ENCODE peak calls at places on chromosomes 11 and 22, in five cellular contexts. H is SJSA1, G is fibroblast of lung, M is K562, Q is brain microvascular endothelial cell. W is an unnamed sample.

GRCh38 chr22:25386538-25386884 is 167.1 kb downstream of the CRYBB2 start:
- DNase-seq in H (no peak), Q (no peak), G (no peak), M (no peak), W (no peak)

GRCh38 chr11:19398772-19399542 is 158.2 kb upstream of the E2F8 start:
- DNase-seq in M (no peak), G (peak; percentile 39), Q (peak; percentile 45), H (no peak), W (peak; percentile 74)

GRCh38 chr11:59556115-59556882 is 45.0 kb downstream of the OR4D9 start:
- DNase-seq in G (peak; percentile 88), M (peak; percentile 65), H (peak; percentile 95), Q (peak; percentile 84), W (no peak)

GRCh38 chr11:47587733-47588326 is 1.4 kb downstream of the FAM180B start:
- DNase-seq in Q (no peak), H (no peak), M (no peak), G (no peak), W (no peak)

GRCh38 chr11:58222730-58223129 is 6.0 kb downstream of the OR10Q1 start:
- DNase-seq in Q (no peak), M (no peak), H (no peak), G (no peak), W (no peak)

GRCh38 chr11:118912742-118913410 is 12.8 kb downstream of the BCL9L start:
- DNase-seq in M (no peak), H (peak; percentile 28), G (peak; percentile 31), Q (no peak), W (no peak)

GRCh38 chr11:72238040-72238450 is 5.9 kb downstream of the PHOX2A start:
- DNase-seq in G (peak; percentile 61), M (peak; percentile 84), Q (peak; percentile 52), H (no peak), W (no peak)

GRCh38 chr11:85602551-85603218 is 24.5 kb downstream of the DLG2 start:
- DNase-seq in H (no peak), G (no peak), Q (no peak), M (no peak), W (no peak)

GRCh38 chr11:66216911-66217310 is 51.5 kb upstream of the RAB1B start:
- DNase-seq in H (no peak), Q (no peak), G (no peak), M (no peak), W (no peak)

GRCh38 chr22:26617251-26618199 is at the start of gene CRYBB1:
- DNase-seq in Q (no peak), H (no peak), M (peak; percentile 54), G (no peak), W (peak; percentile 7)

GRCh38 chr22:23054531-23055257 is 15.6 kb upstream of the GNAZ start:
- DNase-seq in Q (no peak), M (no peak), H (no peak), G (no peak), W (no peak)

GRCh38 chr11:2769779-2770555 is 70.2 kb upstream of the KCNQ1OT1 start:
- DNase-seq in M (no peak), Q (no peak), G (no peak), H (no peak), W (no peak)

GRCh38 chr11:66749091-66749490 is 20.1 kb upstream of the SPTBN2 start:
- DNase-seq in Q (no peak), G (no peak), H (no peak), M (no peak), W (no peak)

GRCh38 chr11:16603890-16604783 is 134.3 kb upstream of the C11orf58 start:
- DNase-seq in Q (peak; percentile 5), M (peak; percentile 73), G (peak; percentile 45), H (peak; percentile 66), W (no peak)

GRCh38 chr22:49349181-49349835 is 478.4 kb downstream of the BRD1 start:
- DNase-seq in Q (no peak), M (no peak), H (no peak), G (no peak), W (no peak)

GRCh38 chr11:124935548-124936514 is at the start of gene HEPACAM:
- DNase-seq in G (no peak), Q (no peak), M (no peak), H (no peak), W (no peak)

GRCh38 chr22:27065259-27065658 is 407.9 kb downstream of the MIAT start:
- DNase-seq in G (no peak), Q (no peak), H (no peak), M (no peak), W (no peak)

GRCh38 chr11:35165416-35166368 is 26.7 kb downstream of the CD44 start:
- DNase-seq in G (peak; percentile 78), H (no peak), M (no peak), Q (peak; percentile 77), W (no peak)

GRCh38 chr11:118157186-118157895 is 4.7 kb upstream of the SCN4B start:
- DNase-seq in Q (no peak), H (no peak), G (no peak), M (no peak), W (no peak)

GRCh38 chr22:37951305-37951704 is 2.1 kb downstream of the C22orf23 start:
- DNase-seq in H (no peak), G (no peak), Q (no peak), M (peak; percentile 32), W (no peak)

GRCh38 chr11:64809781-64810241 is 540 bp downstream of the MEN1 start:
- DNase-seq in Q (no peak), M (peak; percentile 44), G (peak; percentile 14), H (no peak), W (no peak)

GRCh38 chr11:69368119-69368880 is 74.3 kb downstream of the MYEOV start:
- DNase-seq in Q (no peak), H (peak; percentile 67), G (no peak), M (no peak), W (no peak)

GRCh38 chr22:21443735-21444421 is 23.3 kb upstream of the TMEM191C start:
- DNase-seq in Q (no peak), G (no peak), H (no peak), M (no peak), W (no peak)

GRCh38 chr22:26972281-26972680 is 314.9 kb downstream of the MIAT start:
- DNase-seq in M (no peak), G (peak; percentile 65), Q (no peak), H (no peak), W (no peak)

GRCh38 chr11:105641433-105641832 is 31.6 kb downstream of the GRIA4 start:
- DNase-seq in M (no peak), G (no peak), H (no peak), Q (no peak), W (no peak)

GRCh38 chr11:7004482-7004881 is 15.7 kb downstream of the ZNF214 start:
- DNase-seq in M (no peak), H (no peak), G (peak; percentile 22), Q (peak; percentile 60), W (peak; percentile 39)

GRCh38 chr11:22657101-22657694 is 9.2 kb upstream of the GAS2 start:
- DNase-seq in H (no peak), G (no peak), M (no peak), Q (no peak), W (no peak)

GRCh38 chr11:86947541-86947940 is 7.7 kb downstream of the FZD4 start:
- DNase-seq in Q (peak; percentile 43), G (peak; percentile 48), H (no peak), M (no peak), W (no peak)

GRCh38 chr11:130847517-130847916 is 68.8 kb downstream of the SNX19 start:
- DNase-seq in G (peak; percentile 97), M (no peak), H (peak; percentile 42), Q (peak; percentile 94), W (no peak)

GRCh38 chr11:15194671-15195415 is 80.1 kb downstream of the INSC start:
- DNase-seq in H (no peak), G (peak; percentile 81), Q (no peak), M (no peak), W (no peak)

GRCh38 chr11:66957971-66958231 is 282 bp downstream of the PC start:
- DNase-seq in H (no peak), G (no peak), Q (no peak), M (peak; percentile 82), W (no peak)

GRCh38 chr22:39546064-39546365 is 13.5 kb upstream of the RPS19BP1 start:
- DNase-seq in G (no peak), H (no peak), M (no peak), Q (no peak), W (no peak)
- H3K4me3 ChIP-seq in G (no peak overlapping the region), H (no peak overlapping the region), M (no peak overlapping the region), Q (no peak overlapping the region), W (no peak overlapping the region)

GRCh38 chr22:43242627-43243026 is 55.7 kb upstream of the TTLL12 start:
- DNase-seq in G (no peak), M (no peak), H (no peak), Q (no peak), W (no peak)

GRCh38 chr22:43241699-43242386 is 54.9 kb upstream of the TTLL12 start:
- DNase-seq in M (no peak), Q (no peak), G (no peak), H (no peak), W (no peak)

GRCh38 chr22:43243275-43243768 is 56.4 kb upstream of the TTLL12 start:
- DNase-seq in M (no peak), H (no peak), G (no peak), Q (no peak), W (no peak)

GRCh38 chr22:43244803-43245527 is 58.0 kb upstream of the TTLL12 start:
- DNase-seq in M (peak; percentile 18), Q (no peak), H (no peak), G (no peak), W (no peak)

DNA sequence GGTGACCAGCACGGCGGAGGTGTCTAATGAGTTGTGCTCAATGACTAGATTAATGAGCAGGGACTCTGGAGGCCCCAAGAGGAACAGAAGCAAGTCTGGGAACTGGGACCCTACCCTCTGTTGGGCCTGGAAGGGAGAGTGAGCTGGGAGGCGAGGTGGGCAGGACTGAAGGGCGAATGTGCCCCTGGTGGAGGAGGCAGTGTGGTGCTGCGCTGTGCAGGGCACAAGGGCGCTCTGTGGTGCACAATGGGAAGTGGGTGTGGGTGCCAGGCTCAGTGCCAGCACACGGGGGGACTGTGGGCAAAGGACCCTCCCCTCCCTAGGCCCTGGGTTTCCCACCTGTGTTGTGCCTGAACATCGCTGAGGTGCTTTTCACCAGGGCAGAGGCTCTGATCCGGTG is 57.5 kb upstream of the TTLL12 start:
- DNase-seq in H (no peak), Q (no peak), M (no peak), G (no peak), W (no peak)
- H3K4me3 ChIP-seq in H (no peak overlapping the region), Q (no peak overlapping the region), M (no peak overlapping the region), G (no peak overlapping the region), W (no peak overlapping the region)

GRCh38 chr11:74004694-74005615 is 3.9 kb downstream of the UCP3 start:
- DNase-seq in M (peak; percentile 45), Q (no peak), G (no peak), H (no peak), W (no peak)
- H3K4me3 ChIP-seq in M (no peak overlapping the region), Q (no peak overlapping the region), G (no peak overlapping the region), H (no peak overlapping the region), W (no peak overlapping the region)

GRCh38 chr22:42283288-42284229 is 13.1 kb upstream of the TCF20 start:
- DNase-seq in H (no peak), G (peak; percentile 20), Q (no peak), M (no peak), W (no peak)
- H3K4me3 ChIP-seq in H (no peak overlapping the region), G (no peak overlapping the region), Q (peak overlapping the region; percentile 24), M (no peak overlapping the region), W (peak overlapping the region; percentile 34)

DNA sequence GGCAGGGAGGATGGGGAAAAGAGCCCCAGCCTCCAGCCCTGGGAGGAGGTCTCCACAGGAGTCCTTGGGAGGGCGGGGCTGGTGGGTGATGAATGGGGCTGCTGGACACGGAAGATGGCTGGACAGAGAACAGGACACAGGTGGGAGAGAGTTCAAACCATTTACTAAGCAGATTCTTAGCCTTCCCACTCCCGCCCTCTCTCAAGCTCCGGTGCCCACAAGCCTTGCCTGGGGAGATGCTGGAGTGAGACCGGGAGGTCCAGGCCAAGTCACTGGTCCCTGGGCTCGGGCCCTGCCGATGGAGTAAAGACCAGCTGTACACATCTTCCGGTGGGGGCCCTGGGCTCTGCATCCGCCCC is 1.4 kb downstream of the CLDN5 start:
- DNase-seq in Q (no peak), H (no peak), G (no peak), M (no peak), W (no peak)
- H3K4me3 ChIP-seq in Q (peak overlapping the region; percentile 43), H (no peak overlapping the region), G (no peak overlapping the region), M (no peak overlapping the region), W (no peak overlapping the region)